ENCODE peak calls at places on chromosomes 6 and 20, in ten cellular contexts. Y is nephron progenitor cell, L is B cell, H is astrocyte of the spinal cord, T is coronary artery, Q is endothelial cell, V is PC-3, K is AG10803, N is tibial artery, M is GM06990. F is an unnamed sample.

GRCh38 chr6:151005896-151006632 is 140.6 kb downstream of the MTHFD1L start:
- DNase-seq in Y (no peak), L (no peak), H (no peak), T (no peak), Q (no peak), V (no peak), K (no peak), N (no peak), M (no peak), F (no peak)

GRCh38 chr20:10090588-10091166 is 55.9 kb downstream of the ANKEF1 start:
- DNase-seq in Y (peak; percentile 28), L (peak; percentile 42), H (peak; percentile 68), T (no peak), Q (peak; percentile 42), V (peak; percentile 81), K (peak; percentile 64), N (no peak), M (no peak), F (peak; percentile 19)

GRCh38 chr6:163369628-163370365 is 44.7 kb upstream of the QKI start:
- DNase-seq in Y (no peak), L (no peak), H (no peak), T (no peak), Q (no peak), V (no peak), K (no peak), N (no peak), M (no peak), F (no peak)

GRCh38 chr6:56440551-56440981 is 193.2 kb upstream of the COL21A1 start:
- DNase-seq in Y (no peak), L (no peak), H (no peak), T (no peak), Q (no peak), V (peak; percentile 31), K (no peak), N (no peak), M (no peak), F (no peak)

GRCh38 chr20:62198496-62198895 is 15.7 kb downstream of the MTG2 start:
- DNase-seq in Y (no peak), L (no peak), H (no peak), T (no peak), Q (no peak), V (no peak), K (no peak), N (no peak), M (no peak), F (no peak)

GRCh38 chr6:150403458-150404245 is 34.8 kb downstream of the IYD start:
- DNase-seq in Y (no peak), L (no peak), H (peak; percentile 95), T (peak; percentile 85), Q (no peak), V (peak; percentile 85), K (peak; percentile 74), N (peak; percentile 85), M (no peak), F (no peak)

GRCh38 chr6:70221025-70221714 is 81.7 kb downstream of the COL9A1 start:
- DNase-seq in Y (peak; percentile 22), L (peak; percentile 36), H (peak; percentile 42), T (no peak), Q (peak; percentile 12), V (peak; percentile 36), K (peak; percentile 21), N (no peak), M (no peak), F (peak; percentile 7)

GRCh38 chr20:38658879-38659612 is 57.4 kb downstream of the ARHGAP40 start:
- DNase-seq in Y (peak; percentile 49), L (peak; percentile 44), H (no peak), T (no peak), Q (peak; percentile 52), V (peak; percentile 58), K (no peak), N (no peak), M (no peak), F (peak; percentile 45)

GRCh38 chr6:145148392-145149175 is 586.7 kb downstream of the EPM2A start:
- DNase-seq in Y (no peak), L (no peak), H (peak; percentile 76), T (no peak), Q (no peak), V (peak; percentile 91), K (peak; percentile 75), N (no peak), M (no peak), F (peak; percentile 2)

GRCh38 chr20:58981564-58982364 is 708 bp downstream of the NELFCD start:
- DNase-seq in Y (no peak), L (peak; percentile 30), H (peak; percentile 21), T (peak; percentile 65), Q (no peak), V (peak; percentile 36), K (no peak), N (no peak), M (no peak), F (peak; percentile 22)

GRCh38 chr6:74284266-74284665 is 588.3 kb downstream of the CD109 start:
- DNase-seq in Y (no peak), L (no peak), H (no peak), T (no peak), Q (no peak), V (no peak), K (peak; percentile 15), N (no peak), M (no peak), F (no peak)

GRCh38 chr6:74282143-74282689 is 586.2 kb downstream of the CD109 start:
- DNase-seq in Y (no peak), L (no peak), H (no peak), T (no peak), Q (no peak), V (no peak), K (no peak), N (no peak), M (no peak), F (no peak)

GRCh38 chr6:74277749-74278148 is 581.7 kb downstream of the CD109 start:
- DNase-seq in Y (no peak), L (no peak), H (peak; percentile 10), T (no peak), Q (no peak), V (peak; percentile 29), K (peak; percentile 62), N (no peak), M (no peak), F (no peak)

GRCh38 chr6:74280130-74280692 is 584.2 kb downstream of the CD109 start:
- DNase-seq in Y (no peak), L (no peak), H (no peak), T (no peak), Q (no peak), V (peak; percentile 11), K (peak; percentile 88), N (no peak), M (no peak), F (no peak)
- TF ChIP-seq CTCF in Y (no peak), L (no peak), H (peak; percentile 7), T (no peak), Q (no peak), V (peak; percentile 48), K (peak; percentile 65), N (no peak), M (no peak), F (no peak)

GRCh38 chr6:168148231-168148849 is 69.3 kb upstream of the FRMD1 start:
- DNase-seq in Y (no peak), L (no peak), H (no peak), T (no peak), Q (no peak), V (no peak), K (no peak), N (no peak), M (no peak), F (no peak)

GRCh38 chr6:168149015-168149414 is 70.0 kb upstream of the FRMD1 start:
- DNase-seq in Y (no peak), L (no peak), H (no peak), T (no peak), Q (no peak), V (no peak), K (no peak), N (no peak), M (no peak), F (no peak)

GRCh38 chr6:168152306-168152963 is 73.4 kb upstream of the FRMD1 start:
- DNase-seq in Y (no peak), L (no peak), H (no peak), T (no peak), Q (no peak), V (no peak), K (peak; percentile 20), N (peak; percentile 35), M (no peak), F (no peak)

GRCh38 chr6:168147205-168147738 is 68.3 kb upstream of the FRMD1 start:
- DNase-seq in Y (no peak), L (no peak), H (peak; percentile 18), T (no peak), Q (no peak), V (no peak), K (no peak), N (no peak), M (no peak), F (no peak)

GRCh38 chr6:168150551-168151444 is 71.8 kb upstream of the FRMD1 start:
- DNase-seq in Y (peak; percentile 45), L (no peak), H (no peak), T (no peak), Q (peak; percentile 46), V (peak; percentile 2), K (no peak), N (peak; percentile 54), M (no peak), F (no peak)
- TF ChIP-seq CTCF in Y (peak; percentile 52), L (no peak), H (peak; percentile 14), T (no peak), Q (no peak), V (peak; percentile 52), K (peak; percentile 31), N (peak; percentile 29), M (no peak), F (no peak)

DNA sequence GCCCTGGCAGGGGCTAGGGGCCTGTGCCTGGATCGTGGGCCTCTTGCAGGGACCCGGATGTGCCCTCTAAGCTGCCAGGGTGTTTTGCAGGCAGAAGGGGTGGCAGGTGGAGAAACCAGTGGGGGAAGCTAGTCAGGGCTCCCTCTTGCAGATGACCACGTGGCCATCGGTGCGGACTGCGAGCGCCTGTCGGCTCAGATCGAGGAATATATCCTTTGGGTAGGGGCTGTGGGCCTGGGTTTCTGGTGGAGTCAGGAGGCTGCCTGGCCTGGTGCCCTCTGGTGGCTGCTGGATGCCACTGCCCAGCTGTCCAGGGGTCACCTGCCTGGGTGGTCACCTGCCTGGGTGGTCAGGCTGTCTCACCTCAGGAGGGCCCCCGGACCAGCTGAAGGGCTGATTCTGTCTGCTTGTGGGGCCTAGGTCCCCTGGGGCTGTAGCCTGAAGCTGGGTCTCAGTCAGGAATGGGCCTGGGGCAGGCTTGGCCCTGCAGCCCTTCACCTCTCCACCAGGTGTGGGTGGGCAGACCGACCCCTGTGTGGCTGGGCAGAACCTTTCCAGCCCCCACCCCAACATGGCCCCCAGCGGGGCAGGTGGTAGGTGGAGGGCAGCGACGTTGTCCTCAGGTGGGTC is 6.7 kb downstream of the TCEA2 start:
- DNase-seq in Y (peak; percentile 87), L (no peak), H (no peak), T (no peak), Q (peak; percentile 75), V (peak; percentile 48), K (no peak), N (no peak), M (no peak), F (peak; percentile 49)
- TF ChIP-seq CTCF in Y (peak; percentile 87), L (peak; percentile 73), H (peak; percentile 89), T (peak; percentile 36), Q (peak; percentile 80), V (peak; percentile 92), K (peak; percentile 63), N (peak; percentile 35), M (peak; percentile 85), F (peak; percentile 84)

DNA sequence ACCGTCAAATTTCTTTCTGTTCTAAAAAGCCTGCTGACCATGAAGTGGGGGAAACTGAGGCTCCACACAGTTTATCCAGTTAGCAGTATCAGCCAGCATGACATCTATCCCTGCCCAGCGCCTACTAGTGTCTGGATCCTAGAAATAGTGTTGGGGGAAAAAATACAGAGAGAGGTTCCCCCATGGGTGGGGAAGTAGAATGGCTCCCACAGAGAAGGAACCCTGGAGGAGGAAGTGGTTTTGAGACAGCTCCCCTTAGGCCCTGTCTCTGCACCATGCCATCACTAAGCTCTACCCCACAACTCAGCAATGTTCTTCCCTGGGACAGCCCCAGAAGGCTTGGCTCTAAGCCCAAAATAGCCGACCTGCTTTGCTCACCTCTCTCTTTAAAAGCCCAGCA is 153.4 kb downstream of the MBOAT1 start:
- DNase-seq in Y (no peak), L (no peak), H (no peak), T (no peak), Q (no peak), V (no peak), K (no peak), N (no peak), M (no peak), F (no peak)
- TF ChIP-seq CTCF in Y (no peak), L (no peak), H (no peak), T (no peak), Q (no peak), V (peak; percentile 29), K (no peak), N (no peak), M (peak; percentile 21), F (no peak)